ENCODE peak calls at places on chromosomes 2 and 18, in eight cellular contexts. T is choroid plexus epithelial cell, O is pancreas, Q is PC-3, M is left ventricle myocardium inferior, G is GM10248, J is progenitor cell of endocrine pancreas, I is epithelial cell of proximal tubule. U is an unnamed sample.

GRCh38 chr2:168220971-168221819 is 26.2 kb downstream of the STK39 start:
- DNase-seq in Q (no peak), G (no peak), M (no peak), J (no peak), I (peak; percentile 86), O (no peak), T (peak; percentile 51), U (no peak)

GRCh38 chr2:234492687-234493086 is 4.2 kb downstream of the ARL4C start:
- DNase-seq in Q (no peak), M (no peak), O (no peak), I (no peak), T (no peak), J (no peak), G (no peak), U (no peak)

GRCh38 chr18:23963443-23964185 is 50.9 kb upstream of the TTC39C start:
- DNase-seq in O (no peak), G (no peak), T (no peak), Q (peak; percentile 32), I (peak; percentile 69), M (no peak), J (no peak), U (no peak)

GRCh38 chr2:85851253-85851955 is 37.4 kb downstream of the ST3GAL5 start:
- DNase-seq in G (no peak), J (no peak), O (peak; percentile 56), M (peak; percentile 43), Q (peak; percentile 55), I (no peak), T (no peak), U (no peak)

GRCh38 chr2:234198976-234199375 is 148.5 kb downstream of the SPP2 start:
- DNase-seq in I (no peak), T (no peak), Q (no peak), J (no peak), G (no peak), O (no peak), M (no peak), U (no peak)

GRCh38 chr2:30947686-30948085 is 140.4 kb upstream of the CAPN13 start:
- DNase-seq in M (no peak), J (no peak), G (no peak), T (no peak), O (no peak), I (no peak), Q (no peak), U (no peak)

GRCh38 chr2:227411320-227411989 is 23.7 kb upstream of the SCYGR1 start:
- DNase-seq in T (peak; percentile 66), O (no peak), M (no peak), I (no peak), Q (peak; percentile 36), G (peak; percentile 48), J (no peak), U (no peak)

GRCh38 chr2:38076250-38076709 is 329 bp upstream of the CYP1B1 start:
- DNase-seq in M (peak; percentile 76), Q (peak; percentile 74), G (peak; percentile 75), I (peak; percentile 56), T (peak; percentile 94), J (peak; percentile 48), O (peak; percentile 61), U (peak; percentile 56)

GRCh38 chr2:11556101-11556806 is 22.4 kb downstream of the GREB1 start:
- DNase-seq in J (no peak), I (no peak), G (no peak), T (no peak), M (no peak), O (no peak), Q (no peak), U (no peak)

GRCh38 chr18:58125183-58125582 is 81.2 kb downstream of the NEDD4L start:
- DNase-seq in I (no peak), Q (no peak), M (no peak), G (no peak), O (no peak), J (no peak), T (peak; percentile 35), U (no peak)

GRCh38 chr18:72866901-72867701 is 686 bp downstream of the NETO1 start:
- DNase-seq in G (peak; percentile 25), M (no peak), J (peak; percentile 27), O (no peak), I (no peak), T (peak; percentile 9), Q (no peak), U (no peak)

GRCh38 chr2:78431241-78431640 is 594.3 kb upstream of the REG3G start:
- DNase-seq in I (no peak), T (no peak), M (no peak), J (no peak), G (no peak), Q (no peak), O (no peak), U (no peak)

GRCh38 chr2:37400041-37400440 is 55.6 kb downstream of the QPCT start:
- DNase-seq in J (no peak), O (no peak), Q (no peak), I (no peak), T (no peak), G (no peak), M (no peak), U (no peak)

GRCh38 chr2:229202646-229203045 is 68.4 kb downstream of the PID1 start:
- DNase-seq in J (no peak), I (no peak), G (no peak), O (no peak), T (no peak), Q (no peak), M (no peak), U (no peak)

GRCh38 chr2:27776097-27776496 is 4.6 kb downstream of the MRPL33 start:
- DNase-seq in Q (peak; percentile 87), I (no peak), O (no peak), J (no peak), M (peak; percentile 58), T (peak; percentile 37), G (no peak), U (no peak)

GRCh38 chr2:204265701-204266310 is 279.5 kb upstream of the PARD3B start:
- DNase-seq in G (no peak), O (no peak), I (no peak), Q (no peak), J (no peak), M (no peak), T (no peak), U (no peak)

GRCh38 chr2:11703700-11704099 is 33.7 kb upstream of the NTSR2 start:
- DNase-seq in Q (peak; percentile 76), I (no peak), O (no peak), G (no peak), M (no peak), T (peak; percentile 31), J (no peak), U (no peak)

GRCh38 chr2:33511141-33511540 is 34.7 kb downstream of the RASGRP3 start:
- DNase-seq in M (no peak), O (no peak), G (no peak), Q (no peak), J (no peak), I (no peak), T (no peak), U (no peak)

GRCh38 chr18:28903366-28903765 is 726.4 kb upstream of the CDH2 start:
- DNase-seq in M (no peak), T (peak; percentile 40), I (no peak), O (no peak), Q (no peak), J (no peak), G (no peak), U (no peak)

GRCh38 chr18:55857961-55858360 is 270.0 kb upstream of the TCF4 start:
- DNase-seq in O (no peak), I (no peak), T (no peak), G (no peak), M (no peak), J (no peak), Q (no peak), U (no peak)

GRCh38 chr2:191578031-191578430 is 99.9 kb upstream of the NABP1 start:
- DNase-seq in T (no peak), J (no peak), Q (peak; percentile 85), M (no peak), O (no peak), G (no peak), I (no peak), U (no peak)

GRCh38 chr2:1856481-1856880 is 112.2 kb upstream of the PXDN start:
- DNase-seq in T (peak; percentile 52), Q (no peak), J (no peak), I (no peak), G (no peak), O (no peak), M (no peak), U (no peak)
- TF ChIP-seq CTCF in T (peak; percentile 51), Q (peak; percentile 32), J (no peak), I (peak; percentile 16), G (no peak), O (no peak), M (no peak), U (no peak)

GRCh38 chr2:240856151-240856980 is 12.3 kb upstream of the AGXT start:
- DNase-seq in J (no peak), Q (no peak), O (no peak), M (no peak), T (no peak), G (no peak), I (no peak), U (no peak)
- TF ChIP-seq CTCF in J (peak; percentile 47), Q (peak; percentile 31), O (no peak), M (peak; percentile 10), T (peak; percentile 18), G (no peak), I (no peak), U (peak; percentile 32)

GRCh38 chr2:194819367-194819766 is 837.7 kb upstream of the SLC39A10 start:
- DNase-seq in M (no peak), G (no peak), I (no peak), Q (peak; percentile 32), J (no peak), T (peak; percentile 2), O (no peak), U (no peak)
- TF ChIP-seq CTCF in M (no peak), G (peak; percentile 16), I (no peak), Q (peak; percentile 56), J (peak; percentile 32), T (peak; percentile 6), O (no peak), U (no peak)

GRCh38 chr2:219727771-219728429 is 100.5 kb downstream of the SLC4A3 start:
- DNase-seq in M (no peak), Q (no peak), T (no peak), I (no peak), J (no peak), G (no peak), O (no peak), U (no peak)

GRCh38 chr2:219723311-219723710 is 95.9 kb downstream of the SLC4A3 start:
- DNase-seq in I (no peak), T (no peak), G (no peak), Q (no peak), M (no peak), J (no peak), O (no peak), U (no peak)

GRCh38 chr2:219724628-219725027 is 97.2 kb downstream of the SLC4A3 start:
- DNase-seq in M (no peak), I (no peak), J (no peak), O (no peak), T (peak; percentile 74), G (no peak), Q (no peak), U (no peak)

GRCh38 chr2:219728993-219729487 is 101.6 kb downstream of the SLC4A3 start:
- DNase-seq in I (no peak), J (no peak), Q (no peak), T (no peak), O (no peak), G (no peak), M (no peak), U (no peak)

DNA sequence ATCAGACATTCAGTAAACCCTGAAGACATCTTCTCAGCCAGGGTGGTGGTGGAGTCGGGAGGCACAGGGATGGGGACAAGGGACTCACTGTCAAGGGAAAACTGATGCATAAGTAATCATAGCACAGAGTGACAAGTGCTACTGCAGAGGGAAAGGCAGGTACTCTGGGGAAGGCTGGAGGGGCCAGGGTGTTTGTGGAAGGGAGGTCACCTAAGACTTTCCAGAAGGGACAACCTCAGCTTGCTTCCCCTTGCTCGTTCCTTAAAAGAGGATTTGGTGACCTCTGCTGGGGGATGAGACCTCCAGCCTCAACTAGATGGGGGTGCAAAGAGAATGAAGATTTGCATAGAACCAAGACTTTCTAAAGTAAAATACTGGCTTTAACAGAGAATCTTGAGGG is 99.5 kb downstream of the SLC4A3 start:
- DNase-seq in J (no peak), M (no peak), G (no peak), Q (peak; percentile 43), I (no peak), O (no peak), T (no peak), U (no peak)
- TF ChIP-seq CTCF in J (no peak), M (peak; percentile 48), G (no peak), Q (peak; percentile 48), I (peak; percentile 5), O (no peak), T (no peak), U (no peak)